ENCODE peak calls at places on chromosome 14, in four cellular contexts. M is HCT116, P is HepG2, S is GM23338. C is an unnamed sample.

GRCh38 chr14:93960108-93960475 is 16.3 kb downstream of the ASB2 start:
- DNase-seq in M (no peak), P (no peak), S (no peak), C (no peak)

GRCh38 chr14:89617471-89618291 is 200.6 kb upstream of the FOXN3 start:
- DNase-seq in M (no peak), P (peak; percentile 12), S (peak; percentile 68), C (no peak)

GRCh38 chr14:53055003-53055402 is 98.1 kb downstream of the DDHD1 start:
- DNase-seq in M (peak; percentile 40), P (peak; percentile 38), S (peak; percentile 73), C (no peak)

GRCh38 chr14:93057586-93058280 is 58.0 kb downstream of the ITPK1 start:
- DNase-seq in M (no peak), P (no peak), S (no peak), C (no peak)

GRCh38 chr14:61562321-61563161 is 132.8 kb upstream of the HIF1A start:
- DNase-seq in M (peak; percentile 96), P (peak; percentile 90), S (no peak), C (no peak)

GRCh38 chr14:59161571-59162175 is 26.8 kb upstream of the DAAM1 start:
- DNase-seq in M (peak; percentile 10), P (peak; percentile 94), S (peak; percentile 33), C (no peak)

GRCh38 chr14:92687681-92688433 is 60.6 kb downstream of the LGMN start:
- DNase-seq in M (no peak), P (no peak), S (peak; percentile 64), C (no peak)

GRCh38 chr14:68649461-68650189 is 143.2 kb downstream of the ZFP36L1 start:
- DNase-seq in M (no peak), P (no peak), S (no peak), C (no peak)

GRCh38 chr14:89851031-89851430 is 103.5 kb downstream of the EFCAB11 start:
- DNase-seq in M (no peak), P (no peak), S (no peak), C (peak; percentile 12)

GRCh38 chr14:96889091-96889490 is 91.9 kb downstream of the VRK1 start:
- DNase-seq in M (no peak), P (no peak), S (no peak), C (no peak)

GRCh38 chr14:105445290-105445689 is 25.7 kb downstream of the MTA1 start:
- DNase-seq in M (no peak), P (no peak), S (no peak), C (no peak)

GRCh38 chr14:74571901-74572828 is 39.9 kb downstream of the LTBP2 start:
- DNase-seq in M (peak; percentile 78), P (peak; percentile 38), S (no peak), C (no peak)
- TF ChIP-seq POLR2AphosphoS5 in M (no peak), P (no peak), S (no peak), C (no peak)

DNA sequence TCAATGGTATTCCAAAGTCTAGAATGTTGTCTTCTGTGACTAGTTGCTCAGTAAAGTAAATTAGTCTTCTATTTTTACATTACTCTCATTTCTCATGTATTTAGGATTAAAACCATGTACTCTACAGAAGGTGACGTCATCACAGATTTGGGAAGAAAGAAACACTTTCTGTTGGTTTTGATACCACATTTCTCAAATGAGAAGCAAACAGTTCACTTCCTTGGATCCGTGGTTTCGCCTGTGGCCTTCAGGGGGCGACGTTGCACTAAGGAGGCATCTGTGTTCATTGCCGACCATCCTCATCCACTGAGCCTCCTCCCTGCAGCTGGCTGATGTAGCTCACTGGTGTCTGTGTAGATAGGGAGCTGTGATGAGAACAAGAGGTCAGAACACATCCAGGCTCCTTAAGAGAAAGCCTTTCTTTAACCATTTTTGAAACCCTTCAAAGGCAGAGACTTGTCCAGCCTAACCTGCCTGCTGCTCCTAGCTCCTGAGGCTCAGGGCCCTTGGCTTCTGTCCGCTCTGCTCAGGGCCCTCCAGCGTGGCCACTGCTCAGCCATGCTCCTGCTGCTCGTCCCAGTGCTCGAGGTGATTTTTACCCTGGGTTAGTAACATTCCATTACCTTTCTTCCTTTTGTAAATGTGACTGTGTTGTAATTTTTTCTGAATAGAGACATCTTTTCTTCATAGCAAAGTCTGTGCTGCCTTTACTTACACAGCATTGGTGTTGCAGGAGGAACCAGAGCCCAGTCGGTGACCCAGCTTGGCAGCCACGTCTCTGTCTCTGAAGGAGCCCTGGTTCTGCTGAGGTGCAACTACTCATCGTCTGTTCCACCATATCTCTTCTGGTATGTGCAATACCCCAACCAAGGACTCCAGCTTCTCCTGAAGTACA is 220.6 kb upstream of the OR4E1 start:
- DNase-seq in M (no peak), P (no peak), S (peak; percentile 76), C (no peak)
- H3K4me3 ChIP-seq in M (no peak overlapping the region), P (no peak overlapping the region), S (no peak overlapping the region), C (no peak overlapping the region)

DNA sequence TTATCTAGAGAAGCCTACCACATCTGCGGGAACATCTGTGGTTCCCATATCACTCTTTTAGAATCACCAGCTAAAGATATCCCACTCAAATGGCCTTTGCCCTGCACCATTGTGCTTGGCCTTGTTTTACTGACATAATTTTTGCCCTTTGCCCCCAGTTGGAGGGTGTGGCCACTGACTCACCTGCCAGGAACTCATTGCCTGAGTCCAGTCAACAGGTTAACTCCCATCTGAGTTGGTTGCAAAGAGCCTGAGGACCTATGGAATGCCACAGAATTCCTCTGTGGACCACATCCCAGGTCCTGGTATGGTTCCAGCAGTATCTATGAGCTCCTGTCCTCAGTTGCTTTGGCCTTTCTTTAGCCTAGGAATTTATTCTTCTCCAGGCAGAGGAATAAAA is 55.7 kb upstream of the PTGR2 start:
- DNase-seq in M (peak; percentile 77), P (peak; percentile 93), S (no peak), C (no peak)
- TF ChIP-seq POLR2AphosphoS5 in M (peak; percentile 39), P (no peak), S (no peak), C (no peak)

GRCh38 chr14:100899841-100900771 is 3.4 kb downstream of the RTL1 start:
- DNase-seq in M (no peak), P (peak; percentile 91), S (peak; percentile 65), C (peak; percentile 87)
- H3K4me3 ChIP-seq in M (no peak overlapping the region), P (peak overlapping the region; percentile 10), S (peak overlapping the region; percentile 67), C (no peak overlapping the region)